ENCODE peak calls at places on chromosomes 16 and 17, in seven cellular contexts. R is heart right ventricle; S is IMR-90; T is CD8-positive, alpha-beta memory T cell; Q is HAP-1; Z is H1; Y is neural progenitor cell. W is an unnamed sample. For H3K27me3, the result is how much of the 10 kb centered on the place peaks cover.

GRCh38 chr17:70407501-70407900 is 238.2 kb downstream of the KCNJ2 start:
- DNase-seq in R (no peak), S (peak), T (no peak), Q (no peak), Z (no peak), Y (no peak), W (no peak)

GRCh38 chr16:81633147-81633619 is 145.9 kb upstream of the PLCG2 start:
- DNase-seq in R (no peak), S (no peak), T (no peak), Q (no peak), Z (peak), Y (peak), W (no peak)

GRCh38 chr17:50087246-50087911 is 7.8 kb upstream of the PDK2 start:
- DNase-seq in R (peak), S (peak), T (peak), Q (peak), Z (peak), Y (peak), W (peak)

GRCh38 chr16:60452646-60453045 is 1583.6 kb downstream of the CDH8 start:
- DNase-seq in R (no peak), S (no peak), T (no peak), Q (no peak), Z (no peak), Y (no peak), W (no peak)

GRCh38 chr17:61253293-61253801 is 146.3 kb upstream of the TBX2 start:
- DNase-seq in R (peak), S (no peak), T (no peak), Q (peak), Z (no peak), Y (no peak), W (no peak)

GRCh38 chr17:66494023-66494803 is 191.8 kb downstream of the PRKCA start:
- DNase-seq in R (no peak), S (peak), T (no peak), Q (peak), Z (no peak), Y (no peak), W (no peak)

GRCh38 chr16:70520612-70521297 is 2.6 kb downstream of the COG4 start:
- DNase-seq in R (no peak), S (peak), T (no peak), Q (no peak), Z (no peak), Y (no peak), W (peak)

GRCh38 chr17:78979780-78980623 is at the start of gene LGALS3BP:
- DNase-seq in R (peak), S (peak), T (peak), Q (peak), Z (peak), Y (peak), W (no peak)

GRCh38 chr17:2071421-2072281 is 16.7 kb downstream of the HIC1 start:
- DNase-seq in R (no peak), S (peak), T (no peak), Q (no peak), Z (no peak), Y (no peak), W (no peak)

GRCh38 chr16:79847101-79847500 is 246.6 kb upstream of the MAF start:
- DNase-seq in R (no peak), S (no peak), T (no peak), Q (no peak), Z (no peak), Y (no peak), W (no peak)

GRCh38 chr17:65956814-65957213 is 235.1 kb downstream of the CEP112 start:
- DNase-seq in R (no peak), S (peak), T (no peak), Q (no peak), Z (no peak), Y (no peak), W (no peak)

GRCh38 chr17:41775394-41776226 is 10.9 kb downstream of the JUP start:
- DNase-seq in R (peak), S (no peak), T (no peak), Q (peak), Z (peak), Y (peak), W (no peak)

GRCh38 chr17:76586741-76587487 is 1.3 kb upstream of the ST6GALNAC2 start:
- DNase-seq in R (no peak), S (no peak), T (no peak), Q (no peak), Z (no peak), Y (peak), W (no peak)

GRCh38 chr17:8140058-8140412 is 12.2 kb downstream of the PER1 start:
- DNase-seq in R (no peak), S (no peak), T (peak), Q (no peak), Z (no peak), Y (no peak), W (no peak)

GRCh38 chr16:79296491-79296890 is 304.0 kb downstream of the MAF start:
- DNase-seq in R (no peak), S (no peak), T (no peak), Q (no peak), Z (no peak), Y (no peak), W (no peak)

GRCh38 chr17:46948544-46948943 is 25.6 kb downstream of the GOSR2 start:
- DNase-seq in R (no peak), S (no peak), T (no peak), Q (no peak), Z (no peak), Y (no peak), W (no peak)

GRCh38 chr16:64339052-64339770 is 782.7 kb downstream of the CDH11 start:
- DNase-seq in R (no peak), S (peak), T (no peak), Q (no peak), Z (no peak), Y (no peak), W (no peak)

GRCh38 chr16:11007714-11008240 is 63.4 kb downstream of the CLEC16A start:
- DNase-seq in R (no peak), S (no peak), T (no peak), Q (no peak), Z (no peak), Y (peak), W (no peak)

GRCh38 chr17:50290074-50290702 is 15.9 kb downstream of the TMEM92 start:
- DNase-seq in R (peak), S (peak), T (no peak), Q (no peak), Z (no peak), Y (no peak), W (no peak)

GRCh38 chr16:14057878-14058382 is 13.2 kb upstream of the MRTFB start:
- DNase-seq in R (peak), S (no peak), T (no peak), Q (no peak), Z (no peak), Y (no peak), W (no peak)

GRCh38 chr16:13289515-13289914 is 388.1 kb downstream of the SHISA9 start:
- DNase-seq in R (no peak), S (no peak), T (no peak), Q (no peak), Z (no peak), Y (no peak), W (peak)

GRCh38 chr17:9918804-9919352 is 13.8 kb upstream of the RCVRN start:
- DNase-seq in R (no peak), S (no peak), T (no peak), Q (no peak), Z (no peak), Y (no peak), W (no peak)

GRCh38 chr17:65537845-65538678 is 23.4 kb downstream of the AXIN2 start:
- DNase-seq in R (no peak), S (no peak), T (no peak), Q (no peak), Z (no peak), Y (no peak), W (no peak)

GRCh38 chr17:37315601-37316000 is 60.2 kb upstream of the C17orf78 start:
- DNase-seq in R (no peak), S (no peak), T (no peak), Q (no peak), Z (no peak), Y (no peak), W (no peak)

GRCh38 chr16:285146-286055 is 2.4 kb downstream of the PDIA2 start:
- DNase-seq in R (no peak), S (no peak), T (no peak), Q (no peak), Z (no peak), Y (no peak), W (peak)

GRCh38 chr16:17321824-17322223 is 148.9 kb downstream of the XYLT1 start:
- DNase-seq in R (no peak), S (no peak), T (no peak), Q (no peak), Z (no peak), Y (no peak), W (no peak)

GRCh38 chr16:87040169-87041117 is 276.7 kb downstream of the C16orf95 start:
- DNase-seq in R (no peak), S (no peak), T (no peak), Q (no peak), Z (no peak), Y (no peak), W (no peak)

GRCh38 chr17:17525956-17526355 is 29.8 kb upstream of the RASD1 start:
- DNase-seq in R (no peak), S (no peak), T (no peak), Q (no peak), Z (no peak), Y (no peak), W (no peak)

GRCh38 chr17:43958953-43959352 is 5.2 kb upstream of the PYY start:
- DNase-seq in R (no peak), S (peak), T (no peak), Q (no peak), Z (no peak), Y (no peak), W (no peak)

DNA sequence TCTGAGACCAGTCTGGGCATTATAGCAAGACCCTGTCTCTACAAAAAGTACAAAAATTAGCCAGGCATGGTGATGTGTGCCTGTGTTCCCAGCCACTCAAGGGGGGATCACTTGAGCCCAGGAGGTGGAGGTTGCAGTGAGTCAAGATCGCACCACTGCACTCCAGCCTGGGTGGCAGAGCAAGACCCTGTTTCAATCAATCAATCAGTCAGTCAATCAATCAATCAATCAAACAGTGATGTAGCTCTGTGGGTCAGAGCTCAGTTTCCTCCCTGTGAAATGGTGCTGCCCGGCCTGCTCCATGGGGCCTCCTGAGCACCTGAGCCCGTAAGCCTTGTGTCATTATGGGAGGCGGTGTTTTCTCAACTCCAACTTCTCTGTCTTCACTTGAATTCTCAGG is 167.1 kb upstream of the CIBAR2 start:
- DNase-seq in R (no peak), S (no peak), T (no peak), Q (no peak), Z (no peak), Y (no peak), W (no peak)
- H3K27me3 ChIP-seq in R (under half), S (under half), T (under half), Q (under half), Z (under half), Y (under half), W (under half)

GRCh38 chr16:28311413-28311812 is 19.1 kb downstream of the SBK1 start:
- DNase-seq in R (no peak), S (no peak), T (no peak), Q (no peak), Z (no peak), Y (no peak), W (no peak)

GRCh38 chr16:28312327-28312726 is 20.0 kb downstream of the SBK1 start:
- DNase-seq in R (no peak), S (no peak), T (no peak), Q (no peak), Z (no peak), Y (no peak), W (no peak)

GRCh38 chr16:28309811-28310311 is 17.5 kb downstream of the SBK1 start:
- DNase-seq in R (no peak), S (no peak), T (peak), Q (no peak), Z (no peak), Y (no peak), W (no peak)

GRCh38 chr16:28311913-28312312 is 19.6 kb downstream of the SBK1 start:
- DNase-seq in R (no peak), S (no peak), T (peak), Q (no peak), Z (no peak), Y (no peak), W (no peak)

DNA sequence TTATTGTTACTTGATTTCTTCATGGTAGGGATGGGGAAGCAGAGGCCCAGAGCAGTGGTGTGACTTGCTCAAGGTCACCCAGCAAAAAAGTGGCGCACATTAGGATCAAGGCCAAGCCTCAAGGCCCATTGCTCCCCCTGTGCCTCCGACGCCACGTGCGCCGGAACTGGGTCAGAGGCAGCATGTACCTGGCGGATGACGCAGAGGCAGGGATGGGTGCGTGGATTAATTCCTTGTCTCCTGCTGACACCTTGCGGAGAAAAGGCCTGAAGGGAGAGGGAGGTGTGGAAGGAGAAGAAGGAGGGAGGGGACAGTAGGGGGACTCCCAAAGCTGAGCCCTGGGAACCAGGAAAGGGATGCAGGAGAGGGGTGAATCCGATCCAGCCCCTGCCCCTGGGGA is 18.5 kb downstream of the SBK1 start:
- DNase-seq in R (no peak), S (no peak), T (no peak), Q (no peak), Z (no peak), Y (no peak), W (no peak)
- H3K27me3 ChIP-seq in R (under half), S (under half), T (under half), Q (under half), Z (under half), Y (under half), W (under half)

DNA sequence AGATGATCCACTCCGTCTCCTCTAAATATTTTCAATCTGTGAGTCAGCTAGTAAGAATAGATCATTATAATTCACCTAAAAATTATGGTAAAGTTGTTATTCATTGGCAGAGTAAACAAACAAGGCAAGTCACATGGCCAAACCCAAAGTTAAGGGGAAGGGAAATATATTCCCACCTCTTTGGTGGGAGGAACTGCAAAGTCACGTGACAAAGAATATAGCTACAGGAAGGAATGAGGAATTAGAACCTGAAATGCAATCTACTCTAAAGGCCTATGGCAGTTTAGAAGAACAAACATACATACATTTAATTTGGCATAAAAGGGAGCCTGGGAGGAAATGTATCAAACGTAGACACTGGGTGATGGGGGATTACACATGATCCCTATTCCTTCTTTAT is 48.9 kb downstream of the NOG start:
- DNase-seq in R (no peak), S (no peak), T (no peak), Q (no peak), Z (no peak), Y (no peak), W (no peak)
- H3K27me3 ChIP-seq in R (under half), S (under half), T (under half), Q (under half), Z (under half), Y (under half), W (under half)

GRCh38 chr16:31213877-31214704 is at the start of gene TRIM72:
- DNase-seq in R (no peak), S (no peak), T (no peak), Q (no peak), Z (no peak), Y (no peak), W (no peak)
- H3K27me3 ChIP-seq in R (half or more), S (half or more), T (under half), Q (under half), Z (under half), Y (half or more), W (under half)

W was measured in GM06990.